ENCODE peak calls at places on chromosome 14, in ten cellular contexts. S, X, C, N, Y, A, B, Q, F and H are unnamed samples.

GRCh38 chr14:101520621-101521305 is 40.5 kb upstream of the DIO3 start:
- DNase-seq in F (no peak), B (no peak), X (no peak), A (no peak), C (no peak), Q (no peak), Y (no peak), S (no peak), N (no peak), H (no peak)

GRCh38 chr14:22047105-22047504 is 373.5 kb upstream of the OR4E1 start:
- DNase-seq in C (no peak), S (peak), B (peak), F (peak), Q (peak), N (peak), Y (no peak), X (no peak), A (peak), H (peak)

GRCh38 chr14:34665785-34666425 is 36.0 kb upstream of the SNX6 start:
- DNase-seq in Y (peak), F (no peak), A (peak), S (no peak), Q (peak), N (peak), B (no peak), X (no peak), C (no peak), H (peak)

GRCh38 chr14:94970937-94971730 is 186.2 kb downstream of the DICER1 start:
- DNase-seq in Q (no peak), Y (no peak), N (no peak), S (no peak), C (no peak), A (no peak), B (no peak), X (no peak), F (no peak), H (no peak)

GRCh38 chr14:102487204-102487577 is 22.4 kb downstream of the ANKRD9 start:
- DNase-seq in X (no peak), A (no peak), S (no peak), Y (no peak), B (no peak), N (no peak), Q (no peak), F (no peak), C (no peak), H (no peak)

GRCh38 chr14:22178330-22178981 is 410.6 kb downstream of the DAD1 start:
- DNase-seq in Q (no peak), C (no peak), X (no peak), B (no peak), A (no peak), F (no peak), S (no peak), Y (no peak), N (no peak), H (no peak)

GRCh38 chr14:64601571-64601970 is 51.8 kb downstream of the PPP1R36 start:
- DNase-seq in N (no peak), S (no peak), B (no peak), Y (no peak), F (no peak), Q (no peak), X (no peak), C (no peak), A (no peak), H (no peak)

GRCh38 chr14:81269100-81269978 is 48.6 kb upstream of the GTF2A1 start:
- DNase-seq in Q (peak), X (peak), A (no peak), Y (peak), B (peak), C (no peak), N (peak), S (peak), F (peak), H (peak)

GRCh38 chr14:100547633-100548294 is 39.5 kb downstream of the BEGAIN start:
- DNase-seq in N (peak), X (peak), B (peak), F (peak), C (no peak), S (no peak), Y (no peak), A (peak), Q (no peak), H (peak)

GRCh38 chr14:52840916-52841315 is 49.5 kb upstream of the GNPNAT1 start:
- DNase-seq in N (peak), S (peak), F (no peak), X (no peak), A (no peak), Y (peak), Q (peak), C (no peak), B (no peak), H (no peak)

GRCh38 chr14:90520326-90520725 is 123.5 kb downstream of the CALM1 start:
- DNase-seq in N (no peak), Q (no peak), B (no peak), A (no peak), X (no peak), F (no peak), C (no peak), Y (no peak), S (no peak), H (no peak)